ENCODE peak calls at places on chromosomes 13 and 19, in nine cellular contexts. A, F, N, E, C, O, P, Q and L are unnamed samples.

GRCh38 chr19:15276620-15277019 is 44.4 kb upstream of the EPHX3 start:
- DNase-seq in C (no peak), F (no peak), O (no peak), P (no peak), E (no peak), Q (no peak), N (no peak), A (no peak), L (no peak)

GRCh38 chr19:57903298-57904174 is 12.9 kb downstream of the ZNF417 start:
- DNase-seq in F (no peak), N (peak), P (peak), C (no peak), E (no peak), Q (no peak), A (no peak), O (peak), L (peak)

GRCh38 chr19:1567116-1567847 is 843 bp downstream of the MEX3D start:
- DNase-seq in O (no peak), C (no peak), F (peak), P (no peak), N (peak), Q (no peak), E (no peak), A (peak), L (peak)

GRCh38 chr19:13881692-13882418 is 4.9 kb downstream of the NANOS3 start:
- DNase-seq in Q (peak), P (no peak), A (no peak), F (peak), O (no peak), E (no peak), C (no peak), N (no peak), L (no peak)

GRCh38 chr13:26760835-26761582 is 423 bp upstream of the GPR12 start:
- DNase-seq in A (no peak), Q (no peak), F (no peak), E (no peak), P (no peak), N (no peak), O (no peak), C (no peak), L (no peak)

GRCh38 chr13:87893982-87894527 is 222.9 kb downstream of the SLITRK5 start:
- DNase-seq in O (no peak), A (no peak), N (no peak), Q (peak), C (no peak), P (no peak), E (no peak), F (no peak), L (no peak)

GRCh38 chr19:5193192-5193591 is 147.4 kb downstream of the PTPRS start:
- DNase-seq in O (no peak), N (no peak), Q (no peak), P (no peak), E (no peak), C (no peak), A (no peak), F (no peak), L (no peak)

GRCh38 chr19:44927746-44928145 is 13.3 kb downstream of the APOC1 start:
- DNase-seq in E (no peak), N (peak), F (no peak), P (no peak), A (no peak), Q (no peak), O (no peak), C (no peak), L (peak)

GRCh38 chr13:93248627-93249047 is 22.0 kb downstream of the GPC6 start:
- DNase-seq in N (peak), A (peak), Q (no peak), C (peak), O (peak), P (peak), E (no peak), F (peak), L (peak)

GRCh38 chr19:57813919-57814504 is 701 bp downstream of the ZNF552 start:
- DNase-seq in P (peak), O (peak), F (no peak), Q (no peak), C (no peak), N (no peak), E (no peak), A (no peak), L (no peak)

GRCh38 chr13:50783066-50783465 is 60.4 kb downstream of the DLEU7 start:
- DNase-seq in O (no peak), Q (no peak), N (no peak), P (no peak), C (no peak), A (no peak), F (no peak), E (no peak), L (no peak)

GRCh38 chr13:100883453-100883852 is 208.9 kb upstream of the TMTC4 start:
- DNase-seq in N (no peak), E (no peak), O (peak), C (no peak), Q (no peak), P (peak), F (no peak), A (no peak), L (no peak)

GRCh38 chr19:40724848-40725247 is 7.9 kb downstream of the ITPKC start:
- DNase-seq in F (no peak), O (no peak), C (no peak), N (no peak), E (no peak), Q (no peak), P (no peak), A (no peak), L (no peak)

GRCh38 chr13:58852076-58852475 is 1220.5 kb downstream of the PCDH17 start:
- DNase-seq in O (no peak), Q (no peak), P (peak), A (no peak), C (no peak), N (peak), E (no peak), F (no peak), L (peak)

DNA sequence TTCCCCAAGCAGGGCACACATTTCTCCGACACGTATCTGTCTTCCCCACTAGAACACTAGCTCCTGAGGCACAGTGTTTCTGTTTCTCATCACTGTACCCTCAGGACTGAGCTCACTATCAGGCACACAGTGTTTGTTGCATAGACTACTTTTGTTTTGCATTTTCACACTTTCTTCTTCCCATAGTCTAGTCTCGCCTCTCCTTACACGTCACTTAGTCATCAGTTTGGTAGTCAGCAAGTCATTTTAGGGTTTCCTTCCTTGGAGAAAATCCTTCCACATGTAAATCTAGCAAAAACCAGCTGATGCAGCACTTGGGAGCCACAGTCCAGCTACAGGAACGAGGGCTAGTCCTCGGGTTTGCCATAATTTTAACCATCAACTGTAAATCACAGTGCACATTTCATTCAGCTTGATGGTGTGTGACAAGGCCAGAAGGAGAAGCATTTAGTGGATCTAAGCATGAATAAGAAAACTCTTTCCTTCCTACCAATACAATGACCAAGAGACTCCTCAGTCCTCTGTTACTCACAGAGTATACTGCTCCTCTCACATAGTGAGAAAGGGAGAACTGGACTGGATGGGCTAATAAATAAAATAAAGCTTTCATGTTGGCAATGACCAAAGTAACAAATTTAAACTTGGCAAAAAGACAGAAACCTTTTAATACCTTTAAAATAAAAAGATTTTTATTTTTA is 221.0 kb downstream of the KLF12 start:
- DNase-seq in C (no peak), A (no peak), N (peak), O (no peak), E (no peak), Q (no peak), F (no peak), P (no peak), L (peak)
- H3K4me3 ChIP-seq in C (no peak), A (no peak), N (no peak), O (no peak), E (no peak), Q (no peak), F (no peak), P (no peak), L (peak)

DNA sequence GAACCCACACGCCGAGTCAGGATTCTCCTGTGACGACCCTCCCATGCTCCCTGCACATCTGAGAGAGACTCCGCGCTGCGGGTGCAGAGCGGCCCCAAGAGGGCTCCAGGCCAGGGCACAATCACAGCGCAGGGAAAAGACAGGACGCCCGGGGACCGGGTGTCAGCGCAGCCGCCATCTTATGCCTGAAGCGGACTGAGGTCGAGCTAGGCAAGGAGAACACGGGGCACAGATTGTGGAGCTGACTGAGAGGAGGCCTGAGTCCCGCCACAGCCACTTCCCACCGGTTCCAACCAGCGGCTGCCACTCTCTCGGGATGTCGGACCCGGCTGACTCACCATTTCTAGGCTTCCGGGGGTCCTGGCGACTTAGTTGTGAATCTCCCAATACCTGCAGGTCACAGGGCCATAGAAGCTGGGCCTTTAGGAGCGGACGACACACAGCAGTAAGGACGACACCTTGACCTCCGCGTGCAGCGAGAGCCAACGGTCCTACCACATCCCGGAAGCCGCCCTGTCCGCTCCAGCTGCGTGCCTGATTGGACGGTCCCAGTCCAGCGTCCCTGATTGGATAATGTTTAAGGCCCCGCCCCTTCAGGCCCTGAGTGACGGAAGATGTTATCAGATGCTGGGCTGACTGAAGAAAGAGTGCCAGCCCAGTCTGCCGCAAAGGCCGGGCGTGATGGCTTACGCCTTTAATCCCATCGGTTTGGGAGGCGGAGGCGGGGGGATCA is at the start of gene ZNF728:
- DNase-seq in C (peak), P (no peak), N (no peak), A (no peak), F (peak), O (no peak), Q (no peak), E (no peak), L (no peak)
- H3K4me3 ChIP-seq in C (no peak), P (no peak), N (no peak), A (peak), F (peak), O (no peak), Q (no peak), E (no peak), L (no peak)

GRCh38 chr19:3660493-3661219 is 34.1 kb upstream of the CACTIN start:
- DNase-seq in Q (no peak), A (no peak), C (no peak), N (no peak), E (no peak), P (no peak), F (no peak), O (no peak), L (no peak)
- H3K4me3 ChIP-seq in Q (no peak), A (no peak), C (no peak), N (no peak), E (no peak), P (no peak), F (no peak), O (no peak), L (no peak)

DNA sequence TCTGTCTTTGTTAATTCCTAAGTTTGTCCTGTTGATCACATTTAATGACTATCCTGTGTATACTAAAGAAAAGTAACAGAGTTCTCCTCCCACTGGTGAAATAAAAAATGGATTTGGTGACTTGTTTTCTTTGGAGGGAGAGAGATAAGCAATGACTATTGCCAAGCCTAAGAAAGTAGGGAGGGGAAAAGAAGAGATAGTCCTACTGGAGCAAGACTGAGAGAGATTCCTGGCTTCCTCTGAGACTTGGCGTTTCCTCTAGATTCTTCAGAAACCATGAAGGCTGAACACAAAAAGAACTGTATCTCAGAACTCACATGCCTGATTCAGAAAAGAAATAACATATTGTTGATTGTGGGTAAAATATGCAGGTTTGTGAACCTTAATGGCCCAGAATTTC is 406.5 kb downstream of the FOXO1 start:
- DNase-seq in N (no peak), Q (no peak), P (no peak), O (no peak), E (no peak), F (no peak), A (no peak), C (no peak), L (peak)
- H3K4me3 ChIP-seq in N (no peak), Q (no peak), P (no peak), O (no peak), E (no peak), F (no peak), A (no peak), C (no peak), L (no peak)

GRCh38 chr19:47310323-47310722 is 662 bp downstream of the C5AR1 start:
- DNase-seq in F (no peak), C (no peak), P (no peak), Q (no peak), A (no peak), O (no peak), E (no peak), N (no peak), L (no peak)
- H3K4me3 ChIP-seq in F (peak), C (no peak), P (no peak), Q (peak), A (peak), O (no peak), E (no peak), N (no peak), L (no peak)